ENCODE peak calls at places on chromosomes 2 and 18, in four cellular contexts. W is HCT116, E is MM.1S, K is tibial artery. B is an unnamed sample. For H3K9me3, the result is how much of the 10 kb centered on the place peaks cover.

GRCh38 chr2:205712508-205712907 is 30.2 kb downstream of the NRP2 start:
- DNase-seq in W (no peak), E (no peak), K (no peak), B (no peak)

GRCh38 chr2:73033766-73034381 is 37.6 kb downstream of the SFXN5 start:
- DNase-seq in W (no peak), E (no peak), K (no peak), B (no peak)

GRCh38 chr2:69572640-69573039 is 70.9 kb downstream of the AAK1 start:
- DNase-seq in W (no peak), E (no peak), K (no peak), B (no peak)

GRCh38 chr18:39624934-39625333 is 2059.3 kb upstream of the CELF4 start:
- DNase-seq in W (no peak), E (no peak), K (no peak), B (no peak)

GRCh38 chr2:55490554-55490953 is 29.0 kb upstream of the CFAP36 start:
- DNase-seq in W (no peak), E (no peak), K (no peak), B (no peak)

GRCh38 chr2:28334527-28334891 is 58.1 kb upstream of the FOSL2 start:
- DNase-seq in W (no peak), E (no peak), K (peak), B (no peak)

GRCh38 chr18:36297419-36298112 is at the start of gene FHOD3:
- DNase-seq in W (no peak), E (peak), K (peak), B (no peak)

GRCh38 chr18:27599202-27599829 is 414.2 kb upstream of the CHST9 start:
- DNase-seq in W (peak), E (peak), K (no peak), B (no peak)

GRCh38 chr18:78743078-78743477 is 236.5 kb upstream of the SALL3 start:
- DNase-seq in W (no peak), E (no peak), K (no peak), B (no peak)

GRCh38 chr2:212237350-212238095 is 301.1 kb downstream of the ERBB4 start:
- DNase-seq in W (no peak), E (no peak), K (no peak), B (no peak)

GRCh38 chr18:49874238-49874637 is 60.9 kb upstream of the ACAA2 start:
- DNase-seq in W (no peak), E (peak), K (no peak), B (no peak)

GRCh38 chr2:240527153-240527750 is 30.5 kb downstream of the ANKMY1 start:
- DNase-seq in W (no peak), E (no peak), K (no peak), B (no peak)
- H3K9me3 ChIP-seq in W (under half), E (under half), K (under half), B (under half)

GRCh38 chr2:81872043-81872442 is 1567.5 kb upstream of the LRRTM1 start:
- DNase-seq in W (no peak), E (no peak), K (no peak), B (no peak)
- H3K9me3 ChIP-seq in W (under half), E (under half), K (under half), B (under half)

DNA sequence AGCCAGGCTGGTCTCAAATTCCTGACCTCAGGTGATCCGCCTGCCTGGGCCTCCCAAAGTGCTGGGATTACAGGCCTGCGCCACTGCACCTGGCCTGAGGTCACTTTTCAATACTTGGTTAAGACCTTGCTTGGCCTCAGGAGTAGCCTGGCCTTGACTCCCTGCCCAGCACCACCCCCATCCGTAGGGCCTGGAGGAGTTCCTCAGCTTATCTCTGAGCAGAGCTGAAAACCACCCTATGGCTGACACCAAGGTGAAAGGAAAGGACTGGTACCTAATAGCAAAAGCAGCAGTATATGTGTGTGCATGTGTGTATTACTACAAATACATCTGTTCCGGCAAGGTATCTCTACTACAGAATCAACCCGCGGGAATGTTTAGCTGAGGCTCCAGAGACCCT is 56.0 kb downstream of the STEAP3 start:
- DNase-seq in W (no peak), E (no peak), K (no peak), B (no peak)
- H3K9me3 ChIP-seq in W (under half), E (under half), K (under half), B (under half)

GRCh38 chr2:239528146-239528545 is 127.3 kb upstream of the HDAC4 start:
- DNase-seq in W (no peak), E (no peak), K (no peak), B (no peak)
- H3K9me3 ChIP-seq in W (under half), E (under half), K (under half), B (under half)

DNA sequence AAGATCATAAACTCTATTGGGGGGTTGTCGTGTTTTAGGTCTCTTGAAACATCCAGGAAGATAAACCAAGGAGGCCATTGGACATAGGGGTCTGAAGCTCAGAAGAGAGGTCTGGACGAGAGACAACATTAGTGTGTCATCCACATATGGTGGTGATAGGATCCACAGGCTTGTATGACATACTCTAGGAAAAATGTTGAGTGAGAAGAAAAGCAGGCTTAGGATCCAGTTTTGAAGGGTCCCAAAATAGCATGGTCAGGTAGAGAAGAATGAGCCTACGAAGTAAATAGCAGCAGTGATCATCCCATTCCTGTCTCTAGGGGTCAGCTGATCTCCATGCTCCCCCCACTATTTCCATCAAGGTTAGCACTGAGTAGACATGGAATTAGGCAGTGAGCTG is 166.8 kb downstream of the ANKRD30B start:
- DNase-seq in W (no peak), E (no peak), K (no peak), B (no peak)
- H3K9me3 ChIP-seq in W (under half), E (under half), K (under half), B (under half)

GRCh38 chr2:194383404-194383803 is 1273.6 kb upstream of the SLC39A10 start:
- DNase-seq in W (peak), E (no peak), K (no peak), B (no peak)
- H3K9me3 ChIP-seq in W (under half), E (under half), K (under half), B (under half)

DNA sequence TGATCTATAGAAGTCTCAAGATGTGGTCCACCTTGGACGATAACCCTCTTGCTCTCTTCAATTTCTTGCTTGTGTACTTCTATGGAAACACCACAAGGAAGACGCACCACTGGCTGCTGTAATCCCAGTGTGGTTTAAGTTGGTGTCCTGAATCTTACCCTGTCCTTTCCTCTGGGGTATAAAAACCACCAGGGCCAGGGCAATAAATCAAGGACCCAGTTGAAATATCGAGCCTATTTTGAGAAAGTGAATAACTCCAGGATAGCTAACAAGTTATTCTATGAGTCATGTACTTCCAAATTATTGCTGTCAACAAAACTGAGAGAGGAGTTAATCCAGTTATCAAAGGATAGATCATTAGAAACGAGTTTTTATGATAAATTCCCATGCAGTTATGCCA is 137.0 kb downstream of the RND3 start:
- DNase-seq in W (no peak), E (no peak), K (no peak), B (no peak)
- H3K9me3 ChIP-seq in W (under half), E (under half), K (under half), B (under half)

GRCh38 chr2:57141269-57141668 is 905.3 kb upstream of the VRK2 start:
- DNase-seq in W (no peak), E (peak), K (no peak), B (no peak)

DNA sequence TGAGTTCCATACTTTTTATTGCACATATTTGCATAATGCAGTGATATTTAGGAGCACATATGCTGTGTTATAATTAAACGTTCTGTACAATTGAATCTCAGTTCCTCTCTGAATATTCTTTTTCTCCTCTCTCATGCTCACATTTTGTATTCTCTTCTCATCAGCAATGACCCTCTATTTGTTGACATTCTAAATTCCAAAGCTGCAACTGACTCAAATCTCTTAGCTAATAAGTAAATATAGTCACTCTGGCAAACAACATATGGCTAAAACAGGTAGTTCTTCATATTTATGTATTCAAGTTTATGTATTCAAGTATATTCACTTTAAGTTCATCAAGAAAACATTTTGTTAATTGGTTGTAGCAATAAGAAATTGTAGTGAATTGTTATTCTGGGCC is 907.4 kb upstream of the VRK2 start:
- DNase-seq in W (no peak), E (no peak), K (no peak), B (no peak)
- H3K9me3 ChIP-seq in W (under half), E (under half), K (under half), B (under half)

DNA sequence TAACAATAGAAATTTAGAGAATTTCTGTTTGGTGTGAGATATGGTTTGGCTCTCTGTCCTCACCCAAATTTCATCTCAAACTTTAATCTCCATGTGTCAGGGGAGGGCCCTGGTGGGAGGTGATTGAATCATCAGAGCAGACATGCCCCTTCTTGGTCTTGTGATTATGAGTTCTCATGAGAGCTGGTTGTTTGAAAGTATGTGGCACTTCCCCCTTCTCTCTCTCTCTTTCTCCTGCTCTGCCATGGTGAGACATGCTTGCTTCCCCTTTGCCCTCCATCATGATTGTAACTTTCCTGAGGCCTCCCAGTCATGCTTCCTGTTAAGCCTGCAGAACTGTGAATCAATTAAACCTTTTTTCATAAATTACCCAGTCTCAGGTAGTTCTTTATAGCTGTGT is 524.7 kb upstream of the ACVR2A start:
- DNase-seq in W (no peak), E (no peak), K (no peak), B (no peak)
- H3K9me3 ChIP-seq in W (under half), E (under half), K (under half), B (under half)

B was measured in T-helper 17 cell.